ENCODE peak calls at places on chromosomes 5 and 9, in six cellular contexts. One of them, this sample, is unnamed.

GRCh38 chr9:96617439-96618185 is 2.0 kb downstream of the CDC14B start:
- DNase-seq in AG04450: no peak
- DNase-seq in foreskin fibroblast: no peak
- DNase-seq in RWPE1: no peak
- DNase-seq in dorsolateral prefrontal cortex: no peak
- DNase-seq in breast epithelium: no peak
- DNase-seq in this sample: no peak

GRCh38 chr5:11046160-11046559 is 285.1 kb upstream of the DAP start:
- DNase-seq in AG04450: no peak
- DNase-seq in foreskin fibroblast: peak
- DNase-seq in RWPE1: no peak
- DNase-seq in dorsolateral prefrontal cortex: no peak
- DNase-seq in breast epithelium: no peak
- DNase-seq in this sample: no peak

GRCh38 chr5:14357861-14358260 is 214.7 kb downstream of the TRIO start:
- DNase-seq in AG04450: no peak
- DNase-seq in foreskin fibroblast: no peak
- DNase-seq in RWPE1: no peak
- DNase-seq in dorsolateral prefrontal cortex: no peak
- DNase-seq in breast epithelium: no peak
- DNase-seq in this sample: no peak

GRCh38 chr9:132472599-132472998 is 62.6 kb downstream of the CFAP77 start:
- DNase-seq in AG04450: no peak
- DNase-seq in foreskin fibroblast: no peak
- DNase-seq in RWPE1: no peak
- DNase-seq in dorsolateral prefrontal cortex: no peak
- DNase-seq in breast epithelium: no peak
- DNase-seq in this sample: no peak

GRCh38 chr9:33233659-33234335 is 6.2 kb upstream of the SPINK4 start:
- DNase-seq in AG04450: peak
- DNase-seq in foreskin fibroblast: peak
- DNase-seq in RWPE1: peak
- DNase-seq in dorsolateral prefrontal cortex: no peak
- DNase-seq in breast epithelium: peak
- DNase-seq in this sample: peak

GRCh38 chr5:164012376-164012775 is 507.0 kb downstream of the MAT2B start:
- DNase-seq in AG04450: no peak
- DNase-seq in foreskin fibroblast: no peak
- DNase-seq in RWPE1: no peak
- DNase-seq in dorsolateral prefrontal cortex: no peak
- DNase-seq in breast epithelium: no peak
- DNase-seq in this sample: no peak

GRCh38 chr5:38607930-38608545 is 51.6 kb upstream of the LIFR start:
- DNase-seq in AG04450: peak
- DNase-seq in foreskin fibroblast: peak
- DNase-seq in RWPE1: no peak
- DNase-seq in dorsolateral prefrontal cortex: no peak
- DNase-seq in breast epithelium: no peak
- DNase-seq in this sample: no peak

GRCh38 chr5:134873494-134873893 is 677 bp upstream of the TXNDC15 start:
- DNase-seq in AG04450: no peak
- DNase-seq in foreskin fibroblast: peak
- DNase-seq in RWPE1: no peak
- DNase-seq in dorsolateral prefrontal cortex: no peak
- DNase-seq in breast epithelium: no peak
- DNase-seq in this sample: peak

GRCh38 chr9:129422843-129423700 is 197.8 kb downstream of the C9orf50 start:
- DNase-seq in AG04450: no peak
- DNase-seq in foreskin fibroblast: peak
- DNase-seq in RWPE1: no peak
- DNase-seq in dorsolateral prefrontal cortex: no peak
- DNase-seq in breast epithelium: no peak
- DNase-seq in this sample: peak

GRCh38 chr5:158466196-158466595 is 607.3 kb upstream of the CLINT1 start:
- DNase-seq in AG04450: no peak
- DNase-seq in foreskin fibroblast: no peak
- DNase-seq in RWPE1: no peak
- DNase-seq in dorsolateral prefrontal cortex: no peak
- DNase-seq in breast epithelium: no peak
- DNase-seq in this sample: no peak

GRCh38 chr5:151347364-151347763 is at the start of gene SLC36A2:
- DNase-seq in AG04450: no peak
- DNase-seq in foreskin fibroblast: no peak
- DNase-seq in RWPE1: no peak
- DNase-seq in dorsolateral prefrontal cortex: no peak
- DNase-seq in breast epithelium: no peak
- DNase-seq in this sample: no peak

GRCh38 chr5:151345187-151345807 is 2.1 kb downstream of the SLC36A2 start:
- DNase-seq in AG04450: no peak
- DNase-seq in foreskin fibroblast: no peak
- DNase-seq in RWPE1: no peak
- DNase-seq in dorsolateral prefrontal cortex: no peak
- DNase-seq in breast epithelium: no peak
- DNase-seq in this sample: no peak

GRCh38 chr5:151345808-151346478 is 1.4 kb downstream of the SLC36A2 start:
- DNase-seq in AG04450: no peak
- DNase-seq in foreskin fibroblast: peak
- DNase-seq in RWPE1: peak
- DNase-seq in dorsolateral prefrontal cortex: no peak
- DNase-seq in breast epithelium: no peak
- DNase-seq in this sample: no peak

GRCh38 chr5:151351675-151352074 is 4.3 kb upstream of the SLC36A2 start:
- DNase-seq in AG04450: no peak
- DNase-seq in foreskin fibroblast: peak
- DNase-seq in RWPE1: no peak
- DNase-seq in dorsolateral prefrontal cortex: no peak
- DNase-seq in breast epithelium: no peak
- DNase-seq in this sample: no peak

DNA sequence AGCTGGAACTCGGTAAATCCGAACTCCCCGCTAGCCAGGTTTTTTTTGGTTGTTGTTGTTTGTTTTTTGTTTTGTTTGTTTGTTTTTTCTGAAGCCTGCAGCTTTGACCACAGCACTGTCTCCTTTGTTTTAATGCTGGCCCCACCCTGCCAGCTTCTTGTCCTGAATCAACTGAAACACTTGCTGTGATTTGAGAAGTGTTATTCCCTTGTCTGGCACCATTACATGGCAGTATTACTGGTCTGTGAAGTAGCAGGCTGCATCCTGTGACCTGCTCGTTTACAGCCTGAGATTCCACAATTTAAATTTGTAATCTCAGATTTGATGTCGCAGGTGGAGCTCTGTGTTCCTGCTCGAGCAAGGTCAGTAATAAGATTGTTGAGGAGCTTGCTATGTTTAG is 1.4 kb upstream of the SLC36A2 start:
- DNase-seq in AG04450: no peak
- DNase-seq in foreskin fibroblast: no peak
- DNase-seq in RWPE1: no peak
- DNase-seq in dorsolateral prefrontal cortex: no peak
- DNase-seq in breast epithelium: no peak
- DNase-seq in this sample: no peak
- TF ChIP-seq CTCF in AG04450: no peak
- TF ChIP-seq CTCF in foreskin fibroblast: no peak
- TF ChIP-seq CTCF in RWPE1: no peak
- TF ChIP-seq CTCF in dorsolateral prefrontal cortex: no peak
- TF ChIP-seq CTCF in breast epithelium: no peak
- TF ChIP-seq CTCF in this sample: no peak

GRCh38 chr9:69932901-69933300 is 110.7 kb upstream of the MAMDC2 start:
- DNase-seq in AG04450: no peak
- DNase-seq in foreskin fibroblast: peak
- DNase-seq in RWPE1: no peak
- DNase-seq in dorsolateral prefrontal cortex: no peak
- DNase-seq in breast epithelium: no peak
- DNase-seq in this sample: peak
- TF ChIP-seq CTCF in AG04450: peak
- TF ChIP-seq CTCF in foreskin fibroblast: no peak
- TF ChIP-seq CTCF in RWPE1: no peak
- TF ChIP-seq CTCF in dorsolateral prefrontal cortex: peak
- TF ChIP-seq CTCF in breast epithelium: no peak
- TF ChIP-seq CTCF in this sample: no peak

DNA sequence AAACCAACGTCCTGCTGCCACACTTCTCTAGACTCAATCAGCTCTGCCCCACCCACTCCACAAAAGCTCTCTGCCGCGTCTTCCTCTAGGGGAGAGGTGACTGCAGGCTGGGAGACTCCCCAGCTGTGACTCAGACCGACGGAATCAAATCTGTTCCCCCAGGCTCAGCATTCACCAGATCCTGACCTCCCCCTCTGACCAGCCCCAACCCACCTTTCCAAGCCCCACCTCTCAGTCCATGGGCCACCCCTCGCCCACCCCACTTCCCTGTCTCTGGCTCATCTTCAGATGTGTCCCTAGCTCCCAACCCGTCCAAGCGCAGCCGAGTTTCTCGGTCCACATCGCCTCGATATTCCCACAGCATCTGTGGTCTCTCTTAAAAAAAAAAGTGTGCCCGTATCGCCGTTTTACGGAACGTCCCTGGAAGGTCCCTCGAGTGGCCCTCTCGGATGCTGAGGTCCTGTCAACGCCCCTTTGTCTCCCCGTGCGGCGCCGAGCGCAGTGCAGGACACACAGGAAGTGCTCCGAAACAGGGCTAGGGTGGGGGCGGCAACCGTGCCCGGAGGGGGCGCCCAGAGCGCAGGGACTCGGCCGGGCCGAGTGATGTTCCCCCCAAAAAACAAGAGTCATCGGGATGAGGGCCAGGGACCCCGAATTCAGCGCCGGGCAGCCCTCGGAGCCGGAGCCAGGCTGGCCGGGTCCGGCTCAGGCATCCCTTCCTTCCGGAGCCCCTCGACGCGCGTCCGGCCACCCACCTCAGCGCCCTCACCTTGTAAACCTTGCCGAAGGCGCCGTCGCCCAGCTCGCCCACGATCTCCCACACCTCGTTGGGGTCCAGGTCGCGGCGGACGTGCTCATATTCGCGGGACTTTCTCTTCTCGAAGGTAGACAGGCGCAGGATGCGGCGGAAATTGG is 649 bp downstream of the STK10 start:
- DNase-seq in AG04450: no peak
- DNase-seq in foreskin fibroblast: peak
- DNase-seq in RWPE1: peak
- DNase-seq in dorsolateral prefrontal cortex: no peak
- DNase-seq in breast epithelium: no peak
- DNase-seq in this sample: peak
- TF ChIP-seq CTCF in AG04450: no peak
- TF ChIP-seq CTCF in foreskin fibroblast: no peak
- TF ChIP-seq CTCF in RWPE1: no peak
- TF ChIP-seq CTCF in dorsolateral prefrontal cortex: no peak
- TF ChIP-seq CTCF in breast epithelium: no peak
- TF ChIP-seq CTCF in this sample: no peak

DNA sequence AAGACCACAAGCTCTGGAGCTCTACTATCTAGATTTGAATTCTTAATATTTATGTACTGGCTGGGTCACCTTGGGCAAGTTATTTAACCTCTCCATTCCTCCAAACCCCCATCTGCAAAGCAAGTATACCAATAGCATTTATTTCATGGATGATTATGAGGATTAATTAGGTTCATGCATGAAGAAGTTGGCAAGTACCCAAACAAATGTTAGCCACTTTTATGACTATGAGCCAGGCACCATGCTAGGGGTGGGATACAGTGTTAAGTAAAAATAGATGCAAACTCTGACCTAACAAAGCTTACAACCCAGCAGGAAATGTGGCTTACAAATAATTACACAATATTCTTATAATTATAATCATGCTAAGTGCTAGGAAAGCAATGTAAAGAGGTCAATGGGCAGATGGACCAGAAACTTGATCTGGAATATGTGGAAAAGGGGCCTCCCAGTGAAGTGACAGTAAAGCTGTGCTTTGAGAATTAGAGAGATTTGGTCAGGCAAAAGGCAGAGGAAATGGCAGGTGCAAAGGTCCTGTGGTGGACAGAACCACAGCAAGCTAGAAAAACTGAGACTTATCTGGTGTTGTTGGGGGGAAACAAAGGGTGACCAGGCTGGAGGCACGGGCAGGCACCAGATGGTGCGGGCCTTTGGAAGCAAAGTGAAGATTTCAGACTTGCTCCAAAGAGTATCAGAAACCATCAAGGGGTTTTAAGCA is 525.2 kb upstream of the TRPC7 start:
- DNase-seq in AG04450: no peak
- DNase-seq in foreskin fibroblast: no peak
- DNase-seq in RWPE1: no peak
- DNase-seq in dorsolateral prefrontal cortex: no peak
- DNase-seq in breast epithelium: no peak
- DNase-seq in this sample: no peak
- TF ChIP-seq CTCF in AG04450: no peak
- TF ChIP-seq CTCF in foreskin fibroblast: no peak
- TF ChIP-seq CTCF in RWPE1: no peak
- TF ChIP-seq CTCF in dorsolateral prefrontal cortex: no peak
- TF ChIP-seq CTCF in breast epithelium: no peak
- TF ChIP-seq CTCF in this sample: no peak

GRCh38 chr5:68745459-68745858 is 348.4 kb upstream of the SLC30A5 start:
- DNase-seq in AG04450: no peak
- DNase-seq in foreskin fibroblast: peak
- DNase-seq in RWPE1: no peak
- DNase-seq in dorsolateral prefrontal cortex: no peak
- DNase-seq in breast epithelium: no peak
- DNase-seq in this sample: peak
- TF ChIP-seq CTCF in AG04450: peak
- TF ChIP-seq CTCF in foreskin fibroblast: peak
- TF ChIP-seq CTCF in RWPE1: peak
- TF ChIP-seq CTCF in dorsolateral prefrontal cortex: peak
- TF ChIP-seq CTCF in breast epithelium: no peak
- TF ChIP-seq CTCF in this sample: peak

DNA sequence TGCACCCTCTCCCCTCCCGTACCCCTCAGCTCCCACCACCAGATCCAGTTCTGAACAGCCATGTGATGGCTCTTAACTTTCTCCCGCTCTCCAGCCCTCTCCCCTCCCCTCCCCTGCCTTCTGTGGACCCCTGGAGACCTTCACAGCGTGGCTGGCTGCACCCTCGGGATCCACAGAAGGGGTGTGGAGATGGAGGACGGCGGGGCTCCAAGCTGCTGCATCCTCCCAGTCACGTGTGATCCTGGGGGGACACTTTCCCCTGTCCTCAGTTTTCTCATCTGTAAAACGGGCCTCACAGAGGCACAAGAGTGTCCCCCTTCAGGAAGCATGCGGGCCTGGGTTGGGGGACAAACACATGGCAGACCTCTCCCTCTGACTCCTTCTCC is 276.0 kb upstream of the MVB12B start:
- DNase-seq in AG04450: no peak
- DNase-seq in foreskin fibroblast: no peak
- DNase-seq in RWPE1: no peak
- DNase-seq in dorsolateral prefrontal cortex: no peak
- DNase-seq in breast epithelium: no peak
- DNase-seq in this sample: no peak
- TF ChIP-seq CTCF in AG04450: no peak
- TF ChIP-seq CTCF in foreskin fibroblast: no peak
- TF ChIP-seq CTCF in RWPE1: no peak
- TF ChIP-seq CTCF in dorsolateral prefrontal cortex: no peak
- TF ChIP-seq CTCF in breast epithelium: no peak
- TF ChIP-seq CTCF in this sample: no peak

DNA sequence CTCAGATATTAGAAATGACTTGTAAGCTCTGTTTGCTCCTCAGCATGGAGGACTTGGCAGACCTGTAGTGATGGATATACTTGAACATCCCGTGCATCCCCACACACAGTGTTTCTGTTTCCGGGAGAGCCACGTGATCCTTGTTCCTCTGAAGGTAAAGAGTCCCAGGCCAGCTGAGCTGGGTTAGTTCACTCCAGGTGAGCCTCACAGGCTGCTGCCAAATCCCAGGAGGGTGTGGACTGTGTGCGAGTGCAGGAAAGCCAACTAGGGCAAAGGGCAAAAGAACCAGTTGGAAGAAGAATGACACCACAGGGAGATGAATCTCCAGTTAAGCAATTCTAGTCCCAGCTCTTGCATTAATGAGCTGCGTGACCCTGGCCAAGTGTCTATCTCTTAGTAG is 10.4 kb upstream of the TOMM5 start:
- DNase-seq in AG04450: no peak
- DNase-seq in foreskin fibroblast: no peak
- DNase-seq in RWPE1: peak
- DNase-seq in dorsolateral prefrontal cortex: no peak
- DNase-seq in breast epithelium: peak
- DNase-seq in this sample: no peak
- TF ChIP-seq CTCF in AG04450: no peak
- TF ChIP-seq CTCF in foreskin fibroblast: no peak
- TF ChIP-seq CTCF in RWPE1: no peak
- TF ChIP-seq CTCF in dorsolateral prefrontal cortex: no peak
- TF ChIP-seq CTCF in breast epithelium: no peak
- TF ChIP-seq CTCF in this sample: no peak

This sample was measured in activated CD8-positive, alpha-beta T cell treated with anti-CD3 and anti-CD28 coated beads for 36 hours.